ENCODE peak calls at places on chromosome 7, in four cellular contexts. One of them, this sample, is unnamed.

GRCh38 chr7:24877790-24878311 is 102.1 kb downstream of the OSBPL3 start:
- DNase-seq in WERI-Rb-1: no peak
- DNase-seq in stomach: no peak
- DNase-seq in CD4-positive, alpha-beta T cell: no peak
- DNase-seq in this sample: no peak

GRCh38 chr7:93147358-93147757 is 827 bp downstream of the SAMD9L start:
- DNase-seq in CD4-positive, alpha-beta T cell: peak; percentile 32
- DNase-seq in WERI-Rb-1: no peak
- DNase-seq in stomach: peak; percentile 27
- DNase-seq in this sample: peak; percentile 47

GRCh38 chr7:117212969-117213877 is 109.6 kb downstream of the WNT2 start:
- DNase-seq in stomach: peak; percentile 57
- DNase-seq in WERI-Rb-1: peak; percentile 49
- DNase-seq in CD4-positive, alpha-beta T cell: peak; percentile 17
- DNase-seq in this sample: peak; percentile 88

GRCh38 chr7:18064242-18064838 is 36.7 kb upstream of the PRPS1L1 start:
- DNase-seq in stomach: no peak
- DNase-seq in WERI-Rb-1: peak; percentile 24
- DNase-seq in CD4-positive, alpha-beta T cell: no peak
- DNase-seq in this sample: peak; percentile 87

GRCh38 chr7:74475243-74475986 is 21.7 kb downstream of the GTF2IRD1 start:
- DNase-seq in CD4-positive, alpha-beta T cell: no peak
- DNase-seq in stomach: peak; percentile 63
- DNase-seq in WERI-Rb-1: no peak
- DNase-seq in this sample: no peak

GRCh38 chr7:95874129-95874528 is 101.8 kb downstream of the DYNC1I1 start:
- DNase-seq in stomach: no peak
- DNase-seq in WERI-Rb-1: no peak
- DNase-seq in CD4-positive, alpha-beta T cell: no peak
- DNase-seq in this sample: no peak

GRCh38 chr7:29987083-29987482 is 2.5 kb downstream of the SCRN1 start:
- DNase-seq in CD4-positive, alpha-beta T cell: no peak
- DNase-seq in stomach: no peak
- DNase-seq in WERI-Rb-1: no peak
- DNase-seq in this sample: no peak

GRCh38 chr7:6269527-6269926 is 2.9 kb downstream of the CYTH3 start:
- DNase-seq in CD4-positive, alpha-beta T cell: no peak
- DNase-seq in stomach: no peak
- DNase-seq in WERI-Rb-1: no peak
- DNase-seq in this sample: no peak

GRCh38 chr7:152760384-152761115 is 998 bp downstream of the ACTR3B start:
- DNase-seq in CD4-positive, alpha-beta T cell: no peak
- DNase-seq in WERI-Rb-1: no peak
- DNase-seq in stomach: no peak
- DNase-seq in this sample: peak; percentile 27

DNA sequence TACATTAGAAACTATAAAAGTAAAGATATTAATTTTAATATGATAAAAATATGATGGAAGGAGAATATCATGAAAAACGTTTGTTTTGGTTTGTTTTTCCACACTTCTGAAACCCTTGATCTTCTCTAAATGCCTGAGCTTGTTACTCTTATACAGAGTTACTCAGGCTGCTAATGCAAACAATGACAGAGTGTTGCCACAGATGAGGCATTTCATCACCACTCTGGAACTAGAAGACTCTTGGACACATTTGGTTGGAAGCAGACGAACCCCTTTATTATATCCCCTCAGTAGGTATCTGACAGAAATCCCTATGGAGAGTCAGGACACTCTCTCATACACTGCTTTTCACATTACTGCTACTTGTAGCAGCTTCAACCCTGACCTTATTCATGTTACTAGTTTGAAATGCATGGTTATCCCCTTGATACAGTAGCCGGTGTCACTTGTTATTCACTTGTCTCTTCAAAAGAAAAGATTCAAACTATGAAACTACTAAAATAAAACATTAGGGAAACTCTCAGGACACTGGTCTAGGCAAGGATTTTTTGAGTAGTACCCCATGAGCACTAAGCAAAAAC is 66.9 kb downstream of the SEMA3C start:
- DNase-seq in CD4-positive, alpha-beta T cell: no peak
- DNase-seq in WERI-Rb-1: no peak
- DNase-seq in stomach: no peak
- DNase-seq in this sample: no peak
- H3K27ac ChIP-seq in CD4-positive, alpha-beta T cell: no peak overlapping the region
- H3K27ac ChIP-seq in WERI-Rb-1: no peak overlapping the region
- H3K27ac ChIP-seq in stomach: no peak overlapping the region
- H3K27ac ChIP-seq in this sample: peak overlapping the region; percentile 3

DNA sequence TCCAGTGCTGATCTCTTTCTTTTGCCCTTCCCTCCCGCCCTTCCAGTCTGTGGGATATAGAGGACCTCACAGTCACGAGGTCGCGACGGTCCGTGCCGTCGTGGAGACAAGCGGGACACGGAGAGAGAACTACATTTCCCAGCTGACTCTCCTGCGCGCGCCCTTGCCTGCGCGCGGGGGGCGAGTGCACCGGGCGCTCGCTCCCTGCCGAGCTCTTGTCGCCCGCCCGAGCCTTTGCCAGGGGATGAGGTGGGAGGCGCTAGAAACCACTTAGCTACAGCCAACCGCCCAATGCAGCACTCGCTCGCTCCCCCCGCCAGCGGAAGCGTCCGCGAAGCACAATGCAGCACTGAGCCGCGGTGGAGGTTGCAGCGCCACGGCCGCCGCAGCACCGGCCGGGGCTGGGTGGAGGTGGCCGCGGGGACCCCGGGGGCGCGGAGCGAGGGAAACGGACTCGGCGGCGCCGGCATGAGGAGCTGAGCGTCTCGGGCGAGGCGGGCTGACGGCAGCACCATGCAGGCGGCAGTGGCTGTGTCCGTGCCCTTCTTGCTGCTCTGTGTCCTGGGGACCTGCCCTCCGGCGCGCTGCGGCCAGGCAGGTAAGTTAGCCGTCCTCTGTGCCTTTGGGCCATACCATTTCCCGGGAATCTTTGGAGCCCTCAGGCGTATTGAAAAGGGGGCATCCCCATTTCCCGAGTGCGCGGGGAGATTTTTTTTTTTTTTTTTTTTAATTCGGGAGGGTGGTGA is at the start of gene ADAM22:
- DNase-seq in stomach: peak; percentile 74
- DNase-seq in CD4-positive, alpha-beta T cell: peak; percentile 76
- DNase-seq in WERI-Rb-1: peak; percentile 96
- DNase-seq in this sample: peak; percentile 96
- TF ChIP-seq CTCF in stomach: no peak
- TF ChIP-seq CTCF in CD4-positive, alpha-beta T cell: no peak
- TF ChIP-seq CTCF in WERI-Rb-1: no peak
- TF ChIP-seq CTCF in this sample: peak; percentile 23

DNA sequence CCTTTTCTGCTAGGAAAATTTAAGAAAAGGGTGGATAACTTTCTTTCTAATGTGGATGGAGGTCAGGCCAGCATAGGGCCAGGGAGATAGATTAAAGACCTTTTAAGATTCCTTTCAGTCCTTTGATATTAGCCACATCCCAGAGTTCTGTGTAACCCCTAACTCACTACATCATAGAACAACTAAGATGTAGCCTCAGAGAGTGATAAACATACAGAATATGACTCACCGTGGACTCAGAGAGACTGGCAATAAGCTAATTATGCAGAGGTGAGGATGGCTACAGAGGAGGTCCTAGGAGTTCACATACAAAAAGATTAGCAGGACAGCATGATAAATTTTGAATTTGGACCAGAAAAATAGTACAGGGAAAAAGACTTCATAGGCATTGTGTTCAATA is 141.0 kb downstream of the AOAH start:
- DNase-seq in WERI-Rb-1: no peak
- DNase-seq in stomach: no peak
- DNase-seq in CD4-positive, alpha-beta T cell: no peak
- DNase-seq in this sample: no peak
- H3K27ac ChIP-seq in WERI-Rb-1: no peak overlapping the region
- H3K27ac ChIP-seq in stomach: no peak overlapping the region
- H3K27ac ChIP-seq in CD4-positive, alpha-beta T cell: no peak overlapping the region
- H3K27ac ChIP-seq in this sample: no peak overlapping the region

GRCh38 chr7:21767300-21767900 is 178.3 kb downstream of the CDCA7L start:
- DNase-seq in stomach: peak; percentile 50
- DNase-seq in CD4-positive, alpha-beta T cell: no peak
- DNase-seq in WERI-Rb-1: peak; percentile 81
- DNase-seq in this sample: peak; percentile 88
- TF ChIP-seq CTCF in stomach: no peak
- TF ChIP-seq CTCF in CD4-positive, alpha-beta T cell: no peak
- TF ChIP-seq CTCF in WERI-Rb-1: peak; percentile 85
- TF ChIP-seq CTCF in this sample: peak; percentile 95

GRCh38 chr7:111749625-111750024 is 187.3 kb upstream of the IMMP2L start:
- DNase-seq in stomach: no peak
- DNase-seq in CD4-positive, alpha-beta T cell: no peak
- DNase-seq in WERI-Rb-1: no peak
- DNase-seq in this sample: no peak

GRCh38 chr7:111750878-111751277 is 188.6 kb upstream of the IMMP2L start:
- DNase-seq in WERI-Rb-1: no peak
- DNase-seq in CD4-positive, alpha-beta T cell: no peak
- DNase-seq in stomach: no peak
- DNase-seq in this sample: no peak

GRCh38 chr7:111746950-111747349 is 184.7 kb upstream of the IMMP2L start:
- DNase-seq in stomach: no peak
- DNase-seq in CD4-positive, alpha-beta T cell: no peak
- DNase-seq in WERI-Rb-1: no peak
- DNase-seq in this sample: no peak

GRCh38 chr7:111752022-111752582 is 189.8 kb upstream of the IMMP2L start:
- DNase-seq in stomach: peak; percentile 43
- DNase-seq in WERI-Rb-1: peak; percentile 69
- DNase-seq in CD4-positive, alpha-beta T cell: peak; percentile 43
- DNase-seq in this sample: peak; percentile 89

DNA sequence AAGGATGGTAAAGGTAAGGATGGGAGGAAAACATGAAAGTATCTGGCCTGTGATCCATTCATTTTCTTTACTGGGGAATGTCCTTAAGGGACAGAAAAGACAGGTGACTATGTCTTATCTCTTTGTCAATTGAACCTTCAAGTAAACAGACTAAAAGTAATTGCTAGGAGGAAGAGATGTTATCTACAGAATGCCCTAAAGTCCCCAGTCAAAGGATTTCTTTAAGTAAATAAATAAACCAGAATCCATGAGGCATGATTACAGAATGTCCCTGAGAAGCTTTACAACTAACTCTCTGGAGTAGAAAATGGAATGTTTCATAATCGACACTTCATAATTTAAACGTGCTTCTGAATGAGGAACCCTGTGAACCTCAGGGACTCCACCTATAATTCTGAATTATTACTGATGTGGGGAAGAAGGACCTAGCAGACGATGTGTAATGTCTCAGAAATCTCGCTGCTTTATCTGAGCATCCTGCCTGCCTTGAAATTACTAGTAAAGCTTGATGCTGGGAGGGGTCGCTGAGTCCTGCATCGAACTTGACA is 187.9 kb upstream of the IMMP2L start:
- DNase-seq in CD4-positive, alpha-beta T cell: no peak
- DNase-seq in WERI-Rb-1: no peak
- DNase-seq in stomach: no peak
- DNase-seq in this sample: no peak
- H3K27ac ChIP-seq in CD4-positive, alpha-beta T cell: no peak overlapping the region
- H3K27ac ChIP-seq in WERI-Rb-1: no peak overlapping the region
- H3K27ac ChIP-seq in stomach: no peak overlapping the region
- H3K27ac ChIP-seq in this sample: no peak overlapping the region

GRCh38 chr7:131544449-131545425 is 11.7 kb downstream of the PODXL start:
- DNase-seq in CD4-positive, alpha-beta T cell: no peak
- DNase-seq in WERI-Rb-1: peak; percentile 43
- DNase-seq in stomach: no peak
- DNase-seq in this sample: peak; percentile 84
- TF ChIP-seq CTCF in CD4-positive, alpha-beta T cell: no peak
- TF ChIP-seq CTCF in WERI-Rb-1: peak; percentile 35
- TF ChIP-seq CTCF in stomach: no peak
- TF ChIP-seq CTCF in this sample: peak; percentile 36

GRCh38 chr7:944744-945143 is 9.7 kb downstream of the ADAP1 start:
- DNase-seq in CD4-positive, alpha-beta T cell: no peak
- DNase-seq in stomach: no peak
- DNase-seq in WERI-Rb-1: no peak
- DNase-seq in this sample: no peak

GRCh38 chr7:945556-946255 is 8.8 kb downstream of the ADAP1 start:
- DNase-seq in stomach: peak; percentile 94
- DNase-seq in CD4-positive, alpha-beta T cell: no peak
- DNase-seq in WERI-Rb-1: no peak
- DNase-seq in this sample: peak; percentile 97

GRCh38 chr7:945147-945555 is 9.3 kb downstream of the ADAP1 start:
- DNase-seq in WERI-Rb-1: no peak
- DNase-seq in stomach: no peak
- DNase-seq in CD4-positive, alpha-beta T cell: no peak
- DNase-seq in this sample: no peak

GRCh38 chr7:947391-948210 is 6.9 kb downstream of the ADAP1 start:
- DNase-seq in WERI-Rb-1: no peak
- DNase-seq in CD4-positive, alpha-beta T cell: no peak
- DNase-seq in stomach: no peak
- DNase-seq in this sample: no peak

GRCh38 chr7:946256-946996 is 8.1 kb downstream of the ADAP1 start:
- DNase-seq in WERI-Rb-1: no peak
- DNase-seq in stomach: peak; percentile 45
- DNase-seq in CD4-positive, alpha-beta T cell: no peak
- DNase-seq in this sample: no peak
- H3K27ac ChIP-seq in WERI-Rb-1: no peak overlapping the region
- H3K27ac ChIP-seq in stomach: peak overlapping the region; percentile 84
- H3K27ac ChIP-seq in CD4-positive, alpha-beta T cell: no peak overlapping the region
- H3K27ac ChIP-seq in this sample: no peak overlapping the region

DNA sequence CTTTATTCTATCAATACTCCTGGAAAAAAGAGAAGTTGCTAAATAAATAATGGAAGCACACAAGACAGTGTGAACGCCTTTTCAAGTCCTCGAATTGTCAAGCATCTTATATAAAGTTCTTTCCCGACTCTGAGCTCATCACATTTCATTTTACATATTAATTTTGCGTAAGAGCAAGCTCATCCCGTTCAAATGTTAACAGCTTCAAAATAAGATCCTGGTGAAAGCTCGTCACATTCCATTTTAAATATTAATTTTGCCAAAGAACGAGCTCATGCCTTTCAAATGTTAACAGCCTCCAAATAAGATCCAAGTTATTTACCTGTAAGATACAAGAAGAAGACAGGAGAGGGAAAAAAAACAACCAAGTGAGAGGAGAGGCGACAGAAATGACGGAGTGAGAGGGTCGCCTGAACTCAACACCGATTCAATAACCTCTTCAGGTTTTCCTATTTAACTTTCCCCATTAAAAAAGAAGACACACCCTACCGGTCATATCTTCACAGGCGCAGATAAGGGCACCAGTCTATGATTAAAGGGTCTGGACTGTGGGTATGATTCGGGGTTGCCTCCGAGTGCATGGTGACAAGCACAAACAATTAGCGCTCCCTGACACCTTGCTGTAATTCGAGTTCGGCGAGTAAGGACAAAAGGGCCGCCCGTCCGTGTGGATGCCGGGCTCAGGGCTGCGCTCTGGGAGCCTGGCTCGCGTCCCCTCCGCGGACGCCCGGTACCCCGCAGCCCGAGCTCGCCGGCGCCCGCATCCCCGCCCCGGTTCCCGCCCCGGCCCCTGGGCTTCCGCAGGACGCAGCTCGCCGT is 111.7 kb upstream of the RHEB start:
- DNase-seq in CD4-positive, alpha-beta T cell: no peak
- DNase-seq in stomach: peak; percentile 34
- DNase-seq in WERI-Rb-1: peak; percentile 33
- DNase-seq in this sample: peak; percentile 75
- TF ChIP-seq CTCF in CD4-positive, alpha-beta T cell: no peak
- TF ChIP-seq CTCF in stomach: no peak
- TF ChIP-seq CTCF in WERI-Rb-1: no peak
- TF ChIP-seq CTCF in this sample: no peak

DNA sequence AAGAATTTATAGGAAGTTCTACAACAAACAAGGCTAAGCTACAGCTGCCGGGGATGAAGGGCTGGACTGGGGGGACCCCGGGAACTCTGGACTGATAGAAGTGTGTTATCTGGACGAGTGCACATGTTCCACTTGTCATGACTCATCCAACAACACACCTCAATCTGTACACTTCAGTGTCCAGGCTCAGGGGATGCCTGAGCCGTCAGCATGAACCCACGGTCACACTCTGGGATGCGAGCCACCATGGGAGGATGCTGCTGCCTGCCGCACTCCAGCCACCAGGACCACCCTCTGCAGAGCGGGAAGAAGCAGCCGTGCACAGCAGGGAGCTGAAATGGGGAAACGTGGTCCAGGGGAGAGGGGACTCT is 67.5 kb downstream of the MAD1L1 start:
- DNase-seq in WERI-Rb-1: no peak
- DNase-seq in stomach: no peak
- DNase-seq in CD4-positive, alpha-beta T cell: no peak
- DNase-seq in this sample: no peak
- H3K27ac ChIP-seq in WERI-Rb-1: no peak overlapping the region
- H3K27ac ChIP-seq in stomach: no peak overlapping the region
- H3K27ac ChIP-seq in CD4-positive, alpha-beta T cell: no peak overlapping the region
- H3K27ac ChIP-seq in this sample: no peak overlapping the region